ENCODE peak calls at places on chromosome 18, in five cellular contexts. B, K, O, F and G are unnamed samples.

GRCh38 chr18:55229682-55230081 is 270.4 kb upstream of the CCDC68 start:
- DNase-seq in B (no peak), K (no peak), O (no peak), F (no peak), G (no peak)

GRCh38 chr18:12296457-12296856 is 11.6 kb upstream of the TUBB6 start:
- DNase-seq in B (no peak), K (no peak), O (no peak), F (no peak), G (no peak)

GRCh38 chr18:73544618-73545017 is 603.0 kb downstream of the FBXO15 start:
- DNase-seq in B (no peak), K (no peak), O (no peak), F (no peak), G (no peak)

GRCh38 chr18:26656944-26657536 is 108.7 kb upstream of the KCTD1 start:
- DNase-seq in B (peak), K (peak), O (peak), F (peak), G (peak)

GRCh38 chr18:48330016-48330991 is 78.9 kb downstream of the ZBTB7C start:
- DNase-seq in B (no peak), K (no peak), O (no peak), F (no peak), G (peak)

GRCh38 chr18:48027401-48027931 is 97.0 kb upstream of the SMAD2 start:
- DNase-seq in B (no peak), K (no peak), O (no peak), F (no peak), G (no peak)

GRCh38 chr18:56615738-56616520 is 22.5 kb downstream of the TXNL1 start:
- DNase-seq in B (no peak), K (peak), O (no peak), F (no peak), G (no peak)

GRCh38 chr18:79512461-79513380 is 117.0 kb downstream of the NFATC1 start:
- DNase-seq in B (peak), K (no peak), O (peak), F (peak), G (no peak)

GRCh38 chr18:62846334-62846733 is 131.0 kb downstream of the PHLPP1 start:
- DNase-seq in B (no peak), K (no peak), O (no peak), F (no peak), G (no peak)

GRCh38 chr18:24214913-24215312 is 76.1 kb downstream of the CABYR start:
- DNase-seq in B (no peak), K (no peak), O (no peak), F (no peak), G (no peak)

GRCh38 chr18:79549638-79550000 is 130.0 kb upstream of the CTDP1 start:
- DNase-seq in B (peak), K (no peak), O (peak), F (no peak), G (no peak)

GRCh38 chr18:35637226-35637625 is 55.7 kb downstream of the GALNT1 start:
- DNase-seq in B (no peak), K (no peak), O (no peak), F (no peak), G (no peak)

GRCh38 chr18:35639296-35639695 is 57.8 kb downstream of the GALNT1 start:
- DNase-seq in B (no peak), K (no peak), O (no peak), F (no peak), G (no peak)

GRCh38 chr18:35634376-35634775 is 52.8 kb downstream of the GALNT1 start:
- DNase-seq in B (no peak), K (no peak), O (no peak), F (no peak), G (no peak)

DNA sequence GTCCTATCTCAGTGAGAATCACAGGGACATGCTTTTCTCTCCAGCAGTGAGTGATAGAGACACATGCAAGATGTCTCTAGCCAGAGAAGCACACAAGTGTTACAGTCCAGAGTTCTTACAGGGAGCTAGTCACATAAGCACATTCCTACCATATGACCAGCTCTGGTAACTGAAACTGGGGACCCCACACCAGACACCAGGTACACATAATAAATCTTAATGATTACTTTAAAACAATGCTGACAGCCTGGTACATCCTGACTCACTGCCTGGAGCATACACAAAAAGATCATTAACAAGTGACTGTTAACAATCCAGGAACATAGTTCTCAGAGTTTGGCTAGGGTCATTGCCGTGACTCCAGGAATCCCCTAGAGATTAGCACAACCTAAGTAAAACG is 53.6 kb downstream of the GALNT1 start:
- DNase-seq in B (no peak), K (no peak), O (no peak), F (no peak), G (no peak)
- TF ChIP-seq EP300 in B (no peak), K (peak), O (no peak), F (no peak), G (no peak)

GRCh38 chr18:5296706-5297320 is 1.3 kb upstream of the ZBTB14 start:
- DNase-seq in B (peak), K (peak), O (peak), F (peak), G (peak)
- TF ChIP-seq EP300 in B (no peak), K (no peak), O (no peak), F (no peak), G (no peak)

GRCh38 chr18:5431836-5432575 is 111.8 kb downstream of the EPB41L3 start:
- DNase-seq in B (no peak), K (no peak), O (no peak), F (no peak), G (no peak)
- TF ChIP-seq EP300 in B (no peak), K (no peak), O (no peak), F (no peak), G (no peak)

DNA sequence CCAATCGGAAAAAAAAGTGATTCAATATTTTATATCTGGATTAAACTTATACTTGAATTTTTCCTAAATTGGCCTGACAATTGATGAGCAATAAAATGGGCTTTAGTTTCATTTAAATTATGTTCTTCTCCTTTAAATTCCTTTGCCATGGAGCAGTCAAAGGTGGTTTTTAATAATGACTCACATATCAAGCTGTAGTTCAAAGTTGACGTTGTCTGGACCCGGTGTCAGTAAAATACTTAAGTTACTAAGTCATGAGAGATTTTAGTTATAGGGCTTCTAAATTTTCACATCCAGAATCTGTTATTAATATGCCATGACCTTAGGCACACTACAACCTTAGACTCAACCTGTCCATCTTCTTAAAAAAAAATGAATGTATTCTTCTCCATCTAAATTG is 62.5 kb downstream of the CDH2 start:
- DNase-seq in B (no peak), K (no peak), O (no peak), F (no peak), G (no peak)
- TF ChIP-seq EP300 in B (no peak), K (no peak), O (no peak), F (no peak), G (no peak)

DNA sequence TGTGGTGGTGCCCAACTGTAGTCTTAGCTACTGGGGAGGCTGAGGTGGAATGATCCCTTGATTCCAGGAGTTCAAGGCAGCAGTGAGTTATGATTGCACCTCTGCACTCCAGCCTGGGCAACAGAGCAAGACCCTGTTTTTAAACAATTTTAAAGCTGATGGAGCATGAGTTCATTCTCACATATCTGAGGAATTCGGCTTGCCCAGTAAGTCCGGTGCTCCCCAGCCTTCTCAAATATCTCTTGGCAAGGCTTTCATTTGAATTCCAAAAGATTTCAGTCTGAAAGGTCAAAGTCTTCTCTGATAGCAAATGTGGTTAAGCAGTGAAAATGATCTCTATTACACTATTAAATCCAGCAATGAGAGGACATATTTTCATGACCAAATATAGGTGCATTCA is 27.9 kb downstream of the PIEZO2 start:
- DNase-seq in B (no peak), K (no peak), O (no peak), F (no peak), G (no peak)
- TF ChIP-seq EP300 in B (no peak), K (no peak), O (no peak), F (no peak), G (no peak)